ENCODE peak calls at places on chromosomes 16 and 17, in six cellular contexts. One of them, this sample, is unnamed.

GRCh38 chr16:70481929-70482536 is 27.6 kb downstream of the FCSK start:
- DNase-seq in upper lobe of right lung: no peak
- DNase-seq in esophagus muscularis mucosa: no peak
- DNase-seq in iPS DF 6.9: no peak
- DNase-seq in neuronal stem cell: no peak
- DNase-seq in OCI-LY7: no peak
- DNase-seq in this sample: no peak

GRCh38 chr17:10033982-10034381 is 128.9 kb upstream of the RCVRN start:
- DNase-seq in upper lobe of right lung: no peak
- DNase-seq in esophagus muscularis mucosa: no peak
- DNase-seq in iPS DF 6.9: no peak
- DNase-seq in neuronal stem cell: no peak
- DNase-seq in OCI-LY7: no peak
- DNase-seq in this sample: no peak

GRCh38 chr17:71251936-71252335 is 868.9 kb upstream of the SOX9 start:
- DNase-seq in upper lobe of right lung: no peak
- DNase-seq in esophagus muscularis mucosa: no peak
- DNase-seq in iPS DF 6.9: no peak
- DNase-seq in neuronal stem cell: no peak
- DNase-seq in OCI-LY7: no peak
- DNase-seq in this sample: no peak

GRCh38 chr17:68100000-68100641 is 64.6 kb downstream of the KPNA2 start:
- DNase-seq in upper lobe of right lung: no peak
- DNase-seq in esophagus muscularis mucosa: no peak
- DNase-seq in iPS DF 6.9: no peak
- DNase-seq in neuronal stem cell: no peak
- DNase-seq in OCI-LY7: no peak
- DNase-seq in this sample: no peak

GRCh38 chr16:13056607-13057006 is 155.2 kb downstream of the SHISA9 start:
- DNase-seq in upper lobe of right lung: no peak
- DNase-seq in esophagus muscularis mucosa: no peak
- DNase-seq in iPS DF 6.9: no peak
- DNase-seq in neuronal stem cell: no peak
- DNase-seq in OCI-LY7: no peak
- DNase-seq in this sample: no peak

GRCh38 chr17:57256708-57257112 is 387 bp downstream of the MSI2 start:
- DNase-seq in upper lobe of right lung: peak; percentile 70
- DNase-seq in esophagus muscularis mucosa: no peak
- DNase-seq in iPS DF 6.9: no peak
- DNase-seq in neuronal stem cell: no peak
- DNase-seq in OCI-LY7: peak; percentile 60
- DNase-seq in this sample: no peak

GRCh38 chr17:75249564-75249963 is 11.8 kb downstream of the GGA3 start:
- DNase-seq in upper lobe of right lung: no peak
- DNase-seq in esophagus muscularis mucosa: no peak
- DNase-seq in iPS DF 6.9: no peak
- DNase-seq in neuronal stem cell: no peak
- DNase-seq in OCI-LY7: no peak
- DNase-seq in this sample: no peak

GRCh38 chr17:12605222-12605621 is 60.5 kb upstream of the MYOCD start:
- DNase-seq in upper lobe of right lung: no peak
- DNase-seq in esophagus muscularis mucosa: no peak
- DNase-seq in iPS DF 6.9: no peak
- DNase-seq in neuronal stem cell: no peak
- DNase-seq in OCI-LY7: no peak
- DNase-seq in this sample: no peak

GRCh38 chr17:967122-967521 is 12.5 kb downstream of the NXN start:
- DNase-seq in upper lobe of right lung: no peak
- DNase-seq in esophagus muscularis mucosa: no peak
- DNase-seq in iPS DF 6.9: no peak
- DNase-seq in neuronal stem cell: no peak
- DNase-seq in OCI-LY7: no peak
- DNase-seq in this sample: no peak

GRCh38 chr16:89052824-89053724 is 40.6 kb upstream of the ACSF3 start:
- DNase-seq in upper lobe of right lung: no peak
- DNase-seq in esophagus muscularis mucosa: no peak
- DNase-seq in iPS DF 6.9: no peak
- DNase-seq in neuronal stem cell: no peak
- DNase-seq in OCI-LY7: no peak
- DNase-seq in this sample: peak; percentile 34

GRCh38 chr17:68248199-68248825 is 469 bp downstream of the AMZ2 start:
- DNase-seq in upper lobe of right lung: no peak
- DNase-seq in esophagus muscularis mucosa: no peak
- DNase-seq in iPS DF 6.9: no peak
- DNase-seq in neuronal stem cell: no peak
- DNase-seq in OCI-LY7: no peak
- DNase-seq in this sample: peak; percentile 40

GRCh38 chr16:29765167-29766032 is 12.7 kb upstream of the ZG16 start:
- DNase-seq in upper lobe of right lung: peak; percentile 89
- DNase-seq in esophagus muscularis mucosa: no peak
- DNase-seq in iPS DF 6.9: no peak
- DNase-seq in neuronal stem cell: no peak
- DNase-seq in OCI-LY7: no peak
- DNase-seq in this sample: no peak

GRCh38 chr17:44005865-44006580 is 1.6 kb downstream of the NAGS start:
- DNase-seq in upper lobe of right lung: peak; percentile 85
- DNase-seq in esophagus muscularis mucosa: no peak
- DNase-seq in iPS DF 6.9: no peak
- DNase-seq in neuronal stem cell: no peak
- DNase-seq in OCI-LY7: peak; percentile 33
- DNase-seq in this sample: no peak

GRCh38 chr17:46141645-46142044 is 51.6 kb downstream of the KANSL1 start:
- DNase-seq in upper lobe of right lung: no peak
- DNase-seq in esophagus muscularis mucosa: no peak
- DNase-seq in iPS DF 6.9: no peak
- DNase-seq in neuronal stem cell: no peak
- DNase-seq in OCI-LY7: no peak
- DNase-seq in this sample: no peak

GRCh38 chr16:9092963-9093477 is 1.6 kb downstream of the HAPSTR1 start:
- DNase-seq in upper lobe of right lung: peak; percentile 67
- DNase-seq in esophagus muscularis mucosa: no peak
- DNase-seq in iPS DF 6.9: no peak
- DNase-seq in neuronal stem cell: no peak
- DNase-seq in OCI-LY7: peak; percentile 62
- DNase-seq in this sample: no peak

GRCh38 chr16:9480503-9480902 is 389.1 kb downstream of the HAPSTR1 start:
- DNase-seq in upper lobe of right lung: no peak
- DNase-seq in esophagus muscularis mucosa: no peak
- DNase-seq in iPS DF 6.9: no peak
- DNase-seq in neuronal stem cell: no peak
- DNase-seq in OCI-LY7: no peak
- DNase-seq in this sample: no peak

GRCh38 chr16:68406458-68407041 is 41.8 kb downstream of the SMPD3 start:
- DNase-seq in upper lobe of right lung: no peak
- DNase-seq in esophagus muscularis mucosa: no peak
- DNase-seq in iPS DF 6.9: no peak
- DNase-seq in neuronal stem cell: no peak
- DNase-seq in OCI-LY7: no peak
- DNase-seq in this sample: no peak

GRCh38 chr17:74598346-74599022 is 6.4 kb upstream of the CD300LD start:
- DNase-seq in upper lobe of right lung: no peak
- DNase-seq in esophagus muscularis mucosa: no peak
- DNase-seq in iPS DF 6.9: no peak
- DNase-seq in neuronal stem cell: no peak
- DNase-seq in OCI-LY7: no peak
- DNase-seq in this sample: no peak

GRCh38 chr17:29090746-29091395 is 47.9 kb downstream of the PIPOX start:
- DNase-seq in upper lobe of right lung: no peak
- DNase-seq in esophagus muscularis mucosa: no peak
- DNase-seq in iPS DF 6.9: no peak
- DNase-seq in neuronal stem cell: no peak
- DNase-seq in OCI-LY7: no peak
- DNase-seq in this sample: no peak

GRCh38 chr17:81335388-81336157 is 40.5 kb upstream of the SLC38A10 start:
- DNase-seq in upper lobe of right lung: peak; percentile 83
- DNase-seq in esophagus muscularis mucosa: no peak
- DNase-seq in iPS DF 6.9: no peak
- DNase-seq in neuronal stem cell: no peak
- DNase-seq in OCI-LY7: no peak
- DNase-seq in this sample: no peak

GRCh38 chr17:68020451-68020779 is 15.1 kb upstream of the KPNA2 start:
- DNase-seq in upper lobe of right lung: no peak
- DNase-seq in esophagus muscularis mucosa: no peak
- DNase-seq in iPS DF 6.9: no peak
- DNase-seq in neuronal stem cell: no peak
- DNase-seq in OCI-LY7: peak; percentile 23
- DNase-seq in this sample: no peak

GRCh38 chr16:3490911-3491629 is 4.2 kb downstream of the C16orf90 start:
- DNase-seq in upper lobe of right lung: no peak
- DNase-seq in esophagus muscularis mucosa: no peak
- DNase-seq in iPS DF 6.9: no peak
- DNase-seq in neuronal stem cell: no peak
- DNase-seq in OCI-LY7: peak; percentile 37
- DNase-seq in this sample: no peak

GRCh38 chr17:39239640-39240314 is 14.0 kb upstream of the STAC2 start:
- DNase-seq in upper lobe of right lung: peak; percentile 84
- DNase-seq in esophagus muscularis mucosa: no peak
- DNase-seq in iPS DF 6.9: peak; percentile 82
- DNase-seq in neuronal stem cell: no peak
- DNase-seq in OCI-LY7: peak; percentile 89
- DNase-seq in this sample: no peak

GRCh38 chr17:65027305-65027704 is 29.2 kb downstream of the GNA13 start:
- DNase-seq in upper lobe of right lung: no peak
- DNase-seq in esophagus muscularis mucosa: no peak
- DNase-seq in iPS DF 6.9: no peak
- DNase-seq in neuronal stem cell: no peak
- DNase-seq in OCI-LY7: no peak
- DNase-seq in this sample: peak; percentile 66

GRCh38 chr17:18991531-18992315 is 12.8 kb downstream of the FAM83G start:
- DNase-seq in upper lobe of right lung: no peak
- DNase-seq in esophagus muscularis mucosa: no peak
- DNase-seq in iPS DF 6.9: no peak
- DNase-seq in neuronal stem cell: no peak
- DNase-seq in OCI-LY7: no peak
- DNase-seq in this sample: no peak

GRCh38 chr16:48583075-48584065 is 26.6 kb downstream of the N4BP1 start:
- DNase-seq in upper lobe of right lung: no peak
- DNase-seq in esophagus muscularis mucosa: no peak
- DNase-seq in iPS DF 6.9: no peak
- DNase-seq in neuronal stem cell: no peak
- DNase-seq in OCI-LY7: no peak
- DNase-seq in this sample: no peak

GRCh38 chr17:80942360-80943345 is 49.0 kb upstream of the CHMP6 start:
- DNase-seq in upper lobe of right lung: peak; percentile 82
- DNase-seq in esophagus muscularis mucosa: peak; percentile 98
- DNase-seq in iPS DF 6.9: no peak
- DNase-seq in neuronal stem cell: no peak
- DNase-seq in OCI-LY7: no peak
- DNase-seq in this sample: no peak

GRCh38 chr16:27450836-27451341 is 48.9 kb downstream of the IL21R start:
- DNase-seq in upper lobe of right lung: no peak
- DNase-seq in esophagus muscularis mucosa: no peak
- DNase-seq in iPS DF 6.9: no peak
- DNase-seq in neuronal stem cell: no peak
- DNase-seq in OCI-LY7: peak; percentile 88
- DNase-seq in this sample: no peak

GRCh38 chr16:65667013-65667578 is 545.2 kb upstream of the CDH11 start:
- DNase-seq in upper lobe of right lung: no peak
- DNase-seq in esophagus muscularis mucosa: no peak
- DNase-seq in iPS DF 6.9: no peak
- DNase-seq in neuronal stem cell: no peak
- DNase-seq in OCI-LY7: peak; percentile 48
- DNase-seq in this sample: no peak

GRCh38 chr17:16423226-16423872 is 8.0 kb downstream of the TRPV2 start:
- DNase-seq in upper lobe of right lung: no peak
- DNase-seq in esophagus muscularis mucosa: no peak
- DNase-seq in iPS DF 6.9: no peak
- DNase-seq in neuronal stem cell: no peak
- DNase-seq in OCI-LY7: no peak
- DNase-seq in this sample: no peak

GRCh38 chr17:79997004-79997673 is 38.5 kb downstream of the TBC1D16 start:
- DNase-seq in upper lobe of right lung: no peak
- DNase-seq in esophagus muscularis mucosa: no peak
- DNase-seq in iPS DF 6.9: no peak
- DNase-seq in neuronal stem cell: no peak
- DNase-seq in OCI-LY7: peak; percentile 90
- DNase-seq in this sample: no peak

GRCh38 chr16:11624645-11625607 is 38.2 kb upstream of the LITAF start:
- DNase-seq in upper lobe of right lung: no peak
- DNase-seq in esophagus muscularis mucosa: no peak
- DNase-seq in iPS DF 6.9: no peak
- DNase-seq in neuronal stem cell: no peak
- DNase-seq in OCI-LY7: no peak
- DNase-seq in this sample: no peak

GRCh38 chr17:7479139-7479388 is 367 bp downstream of the ZBTB4 start:
- DNase-seq in upper lobe of right lung: no peak
- DNase-seq in esophagus muscularis mucosa: no peak
- DNase-seq in iPS DF 6.9: no peak
- DNase-seq in neuronal stem cell: no peak
- DNase-seq in OCI-LY7: no peak
- DNase-seq in this sample: no peak
- H3K27ac ChIP-seq in upper lobe of right lung: peak overlapping the region; percentile 99
- H3K27ac ChIP-seq in esophagus muscularis mucosa: peak overlapping the region; percentile 100
- H3K27ac ChIP-seq in iPS DF 6.9: no peak overlapping the region
- H3K27ac ChIP-seq in neuronal stem cell: peak overlapping the region; percentile 65
- H3K27ac ChIP-seq in OCI-LY7: no peak overlapping the region
- H3K27ac ChIP-seq in this sample: peak overlapping the region; percentile 95

GRCh38 chr17:17887752-17888304 is 51.0 kb upstream of the SREBF1 start:
- DNase-seq in upper lobe of right lung: no peak
- DNase-seq in esophagus muscularis mucosa: no peak
- DNase-seq in iPS DF 6.9: no peak
- DNase-seq in neuronal stem cell: no peak
- DNase-seq in OCI-LY7: no peak
- DNase-seq in this sample: no peak
- H3K27ac ChIP-seq in upper lobe of right lung: no peak overlapping the region
- H3K27ac ChIP-seq in esophagus muscularis mucosa: no peak overlapping the region
- H3K27ac ChIP-seq in iPS DF 6.9: no peak overlapping the region
- H3K27ac ChIP-seq in neuronal stem cell: no peak overlapping the region
- H3K27ac ChIP-seq in OCI-LY7: no peak overlapping the region
- H3K27ac ChIP-seq in this sample: no peak overlapping the region

DNA sequence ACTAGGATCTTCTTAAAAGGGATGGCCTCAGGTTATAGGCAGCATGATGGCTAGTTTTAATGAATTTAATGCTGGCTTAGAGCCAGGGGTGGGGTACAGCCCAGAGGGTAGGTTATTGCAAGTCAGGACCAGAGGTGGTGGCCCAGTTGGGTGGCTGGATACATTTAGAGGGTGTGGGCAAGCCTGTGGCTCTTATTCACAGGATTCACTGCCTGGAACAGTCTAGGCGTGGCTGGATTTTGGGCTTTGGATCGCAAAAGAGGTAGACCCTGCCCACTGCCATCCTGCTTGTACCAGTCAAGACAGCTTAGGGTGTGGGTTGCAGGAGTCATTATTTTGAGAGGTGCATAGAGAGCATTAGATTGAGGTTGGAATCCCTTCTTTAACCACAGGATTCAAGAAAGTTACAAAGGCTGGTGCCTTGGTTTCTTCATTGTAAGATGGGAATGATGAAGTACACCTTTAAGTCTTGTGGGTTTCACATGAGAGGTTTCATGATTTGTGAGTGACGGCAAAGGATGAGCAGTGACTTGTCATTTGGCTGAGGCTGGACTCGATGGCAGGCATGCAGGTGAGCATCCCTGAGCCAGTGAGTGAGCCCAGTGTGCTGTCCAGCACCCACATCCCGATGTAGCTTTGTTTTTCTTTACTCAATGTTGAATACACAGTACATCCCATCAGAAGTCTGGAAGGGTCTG is 85.2 kb downstream of the KSR1 start:
- DNase-seq in upper lobe of right lung: peak; percentile 6
- DNase-seq in esophagus muscularis mucosa: no peak
- DNase-seq in iPS DF 6.9: no peak
- DNase-seq in neuronal stem cell: no peak
- DNase-seq in OCI-LY7: no peak
- DNase-seq in this sample: no peak
- H3K27ac ChIP-seq in upper lobe of right lung: peak overlapping the region; percentile 84
- H3K27ac ChIP-seq in esophagus muscularis mucosa: peak overlapping the region; percentile 71
- H3K27ac ChIP-seq in iPS DF 6.9: no peak overlapping the region
- H3K27ac ChIP-seq in neuronal stem cell: no peak overlapping the region
- H3K27ac ChIP-seq in OCI-LY7: no peak overlapping the region
- H3K27ac ChIP-seq in this sample: no peak overlapping the region

GRCh38 chr17:77667478-77667877 is 291.0 kb upstream of the TNRC6C start:
- DNase-seq in upper lobe of right lung: no peak
- DNase-seq in esophagus muscularis mucosa: no peak
- DNase-seq in iPS DF 6.9: no peak
- DNase-seq in neuronal stem cell: no peak
- DNase-seq in OCI-LY7: no peak
- DNase-seq in this sample: no peak
- H3K27ac ChIP-seq in upper lobe of right lung: no peak overlapping the region
- H3K27ac ChIP-seq in esophagus muscularis mucosa: no peak overlapping the region
- H3K27ac ChIP-seq in iPS DF 6.9: no peak overlapping the region
- H3K27ac ChIP-seq in neuronal stem cell: no peak overlapping the region
- H3K27ac ChIP-seq in OCI-LY7: peak overlapping the region; percentile 84
- H3K27ac ChIP-seq in this sample: no peak overlapping the region